ENCODE peak calls at places on chromosomes 1 and 21, in six cellular contexts. Y, I, O, V, H and Z are unnamed samples.

GRCh38 chr21:30882907-30883597 is 1.7 kb upstream of the KRTAP11-1 start:
- DNase-seq in Y (no peak), I (no peak), O (no peak), V (no peak), H (no peak), Z (no peak)

GRCh38 chr1:180646547-180646946 is 14.7 kb downstream of the XPR1 start:
- DNase-seq in Y (no peak), I (no peak), O (peak; percentile 33), V (no peak), H (no peak), Z (no peak)

GRCh38 chr1:9892563-9893528 is 17.2 kb downstream of the CTNNBIP1 start:
- DNase-seq in Y (peak; percentile 48), I (no peak), O (no peak), V (no peak), H (peak; percentile 17), Z (no peak)

GRCh38 chr1:101178341-101178687 is 58.5 kb upstream of the S1PR1 start:
- DNase-seq in Y (no peak), I (no peak), O (no peak), V (no peak), H (no peak), Z (no peak)

GRCh38 chr21:21714396-21714795 is 716.2 kb downstream of the NCAM2 start:
- DNase-seq in Y (no peak), I (no peak), O (no peak), V (no peak), H (no peak), Z (no peak)

GRCh38 chr1:7334475-7335035 is 436.5 kb upstream of the VAMP3 start:
- DNase-seq in Y (no peak), I (no peak), O (no peak), V (no peak), H (peak; percentile 62), Z (no peak)

GRCh38 chr1:187655163-187655562 is 826.4 kb downstream of the PLA2G4A start:
- DNase-seq in Y (no peak), I (no peak), O (no peak), V (no peak), H (no peak), Z (no peak)

GRCh38 chr1:225934711-225935110 is 6.3 kb downstream of the LEFTY2 start:
- DNase-seq in Y (no peak), I (no peak), O (no peak), V (no peak), H (no peak), Z (no peak)

GRCh38 chr1:39081266-39082139 is 55.4 kb downstream of the NDUFS5 start:
- DNase-seq in Y (no peak), I (peak; percentile 30), O (no peak), V (no peak), H (peak; percentile 27), Z (no peak)

GRCh38 chr1:23930861-23931471 is 17.8 kb upstream of the CNR2 start:
- DNase-seq in Y (no peak), I (no peak), O (no peak), V (no peak), H (no peak), Z (no peak)

GRCh38 chr1:25702101-25702775 is 85.6 kb downstream of the MAN1C1 start:
- DNase-seq in Y (no peak), I (no peak), O (no peak), V (no peak), H (no peak), Z (no peak)

GRCh38 chr1:172588296-172589291 is 55.6 kb downstream of the SUCO start:
- DNase-seq in Y (no peak), I (no peak), O (no peak), V (no peak), H (no peak), Z (no peak)

GRCh38 chr1:39310015-39310414 is 105.5 kb downstream of the MACF1 start:
- DNase-seq in Y (no peak), I (no peak), O (no peak), V (no peak), H (no peak), Z (no peak)

GRCh38 chr1:22527555-22528296 is 35.6 kb upstream of the EPHA8 start:
- DNase-seq in Y (no peak), I (no peak), O (no peak), V (no peak), H (no peak), Z (no peak)

GRCh38 chr1:191963286-191963685 is 195.0 kb upstream of the RGS18 start:
- DNase-seq in Y (no peak), I (no peak), O (no peak), V (no peak), H (no peak), Z (no peak)

GRCh38 chr21:17390575-17390974 is 122.3 kb upstream of the CXADR start:
- DNase-seq in Y (no peak), I (no peak), O (no peak), V (no peak), H (no peak), Z (no peak)

GRCh38 chr1:47794081-47794480 is 203.1 kb downstream of the TRABD2B start:
- DNase-seq in Y (no peak), I (no peak), O (no peak), V (no peak), H (no peak), Z (no peak)

GRCh38 chr1:116194592-116194991 is 83.4 kb downstream of the MAB21L3 start:
- DNase-seq in Y (no peak), I (no peak), O (peak; percentile 35), V (no peak), H (no peak), Z (no peak)

GRCh38 chr1:172254521-172255222 is 165.8 kb upstream of the C1orf105 start:
- DNase-seq in Y (no peak), I (no peak), O (peak; percentile 37), V (no peak), H (no peak), Z (no peak)

GRCh38 chr1:170221031-170221430 is 75.3 kb downstream of the NTMT2 start:
- DNase-seq in Y (no peak), I (no peak), O (no peak), V (no peak), H (no peak), Z (peak; percentile 20)

GRCh38 chr1:15937706-15938168 is 38.2 kb downstream of the ZBTB17 start:
- DNase-seq in Y (peak; percentile 11), I (no peak), O (no peak), V (no peak), H (no peak), Z (no peak)

GRCh38 chr1:64010316-64010715 is 193.1 kb upstream of the UBE2U start:
- DNase-seq in Y (no peak), I (no peak), O (no peak), V (no peak), H (no peak), Z (no peak)

GRCh38 chr1:235050911-235051360 is 77.7 kb downstream of the TOMM20 start:
- DNase-seq in Y (no peak), I (peak; percentile 47), O (no peak), V (no peak), H (no peak), Z (no peak)

GRCh38 chr1:67683306-67683705 is 1.7 kb upstream of the GADD45A start:
- DNase-seq in Y (no peak), I (no peak), O (no peak), V (no peak), H (no peak), Z (no peak)

GRCh38 chr1:206631085-206631509 is 4.2 kb upstream of the DYRK3 start:
- DNase-seq in Y (no peak), I (peak; percentile 28), O (peak; percentile 80), V (no peak), H (peak; percentile 56), Z (no peak)

GRCh38 chr1:218600968-218601367 is 255.8 kb downstream of the TGFB2 start:
- DNase-seq in Y (no peak), I (no peak), O (no peak), V (no peak), H (no peak), Z (no peak)
- H3K27ac ChIP-seq in Y (no peak overlapping the region), I (no peak overlapping the region), O (no peak overlapping the region), V (no peak overlapping the region), H (no peak overlapping the region), Z (no peak overlapping the region)

GRCh38 chr1:208215393-208215792 is 28.8 kb downstream of the PLXNA2 start:
- DNase-seq in Y (no peak), I (no peak), O (no peak), V (no peak), H (no peak), Z (no peak)
- H3K4me1 ChIP-seq in Y (peaks cover 11% of the 10 kb centered on the region), I (peaks cover 92% of the 10 kb centered on the region), O (no peaks in the 10 kb centered on the region), V (no peaks in the 10 kb centered on the region), H (peaks cover 29% of the 10 kb centered on the region), Z (no peaks in the 10 kb centered on the region)

GRCh38 chr1:34925730-34926129 is 3.7 kb downstream of the DLGAP3 start:
- DNase-seq in Y (no peak), I (no peak), O (no peak), V (no peak), H (no peak), Z (no peak)
- H3K27ac ChIP-seq in Y (no peak overlapping the region), I (no peak overlapping the region), O (no peak overlapping the region), V (no peak overlapping the region), H (no peak overlapping the region), Z (no peak overlapping the region)

GRCh38 chr1:162631546-162632233 is 574 bp upstream of the DDR2 start:
- DNase-seq in Y (no peak), I (peak; percentile 19), O (no peak), V (no peak), H (no peak), Z (peak; percentile 46)

GRCh38 chr1:162629077-162629637 is 3.1 kb upstream of the DDR2 start:
- DNase-seq in Y (no peak), I (no peak), O (no peak), V (no peak), H (no peak), Z (no peak)

GRCh38 chr1:162627662-162628296 is 4.5 kb upstream of the DDR2 start:
- DNase-seq in Y (no peak), I (no peak), O (peak; percentile 71), V (no peak), H (no peak), Z (no peak)

GRCh38 chr1:162632234-162632666 is at the start of gene DDR2:
- DNase-seq in Y (peak; percentile 62), I (peak; percentile 41), O (no peak), V (no peak), H (peak; percentile 58), Z (peak; percentile 75)

GRCh38 chr1:162629651-162630050 is 2.6 kb upstream of the DDR2 start:
- DNase-seq in Y (no peak), I (no peak), O (no peak), V (no peak), H (no peak), Z (no peak)
- H3K4me1 ChIP-seq in Y (no peaks in the 10 kb centered on the region), I (peaks cover 45% of the 10 kb centered on the region), O (peaks cover 58% of the 10 kb centered on the region), V (no peaks in the 10 kb centered on the region), H (peaks cover 29% of the 10 kb centered on the region), Z (peaks cover 43% of the 10 kb centered on the region)